ENCODE peak calls at places on chromosomes 3 and 15, in eight cellular contexts. B is HAP-1; A is CD8-positive, alpha-beta memory T cell; O is naive thymus-derived CD4-positive, alpha-beta T cell; N is IMR-90; M is GM23338; Q is right atrium auricular region; S is astrocyte. I is an unnamed sample. For H3K4me1 and H3K27me3, the result is how much of the 10 kb centered on the place peaks cover.

GRCh38 chr3:62242846-62243245 is 130.5 kb downstream of the FEZF2 start:
- DNase-seq in A (no peak), N (no peak), Q (no peak), B (no peak), O (no peak), S (no peak), M (peak), I (no peak)

GRCh38 chr15:26838742-26839460 is 28.0 kb upstream of the GABRA5 start:
- DNase-seq in B (peak), O (no peak), N (no peak), A (no peak), S (no peak), M (peak), Q (no peak), I (no peak)

GRCh38 chr15:39287322-39288195 is 293.3 kb upstream of the THBS1 start:
- DNase-seq in Q (no peak), N (peak), A (no peak), M (no peak), O (no peak), S (peak), B (no peak), I (peak)

GRCh38 chr3:65669163-65669875 is 369.4 kb downstream of the MAGI1 start:
- DNase-seq in O (no peak), N (peak), Q (no peak), A (no peak), B (no peak), M (no peak), S (peak), I (peak)

GRCh38 chr3:190258634-190259033 is 63.6 kb downstream of the CLDN1 start:
- DNase-seq in A (no peak), Q (no peak), B (no peak), N (peak), M (no peak), O (no peak), S (peak), I (no peak)

GRCh38 chr15:49215768-49216739 is 46.0 kb downstream of the GALK2 start:
- DNase-seq in N (no peak), Q (no peak), S (no peak), M (peak), O (no peak), B (no peak), A (no peak), I (peak)

GRCh38 chr3:157190242-157190876 is 30.4 kb upstream of the CCNL1 start:
- DNase-seq in O (no peak), M (no peak), A (no peak), N (no peak), S (no peak), B (peak), Q (no peak), I (peak)

GRCh38 chr15:34952481-34952880 is 17.1 kb downstream of the AQR start:
- DNase-seq in O (no peak), Q (no peak), B (no peak), A (no peak), M (no peak), N (no peak), S (no peak), I (no peak)

GRCh38 chr3:123374016-123374415 is 74.9 kb downstream of the ADCY5 start:
- DNase-seq in O (no peak), M (no peak), A (no peak), N (no peak), Q (no peak), B (no peak), S (no peak), I (no peak)

GRCh38 chr3:141085331-141086047 is 34.3 kb downstream of the SPSB4 start:
- DNase-seq in M (no peak), B (no peak), Q (no peak), N (no peak), O (no peak), S (no peak), A (no peak), I (no peak)

GRCh38 chr3:127092776-127093175 is 100.2 kb upstream of the PRR23E start:
- DNase-seq in B (no peak), A (no peak), S (no peak), M (no peak), O (no peak), N (no peak), Q (no peak), I (no peak)

GRCh38 chr3:179175358-179175757 is 27.2 kb downstream of the PIK3CA start:
- DNase-seq in B (no peak), O (no peak), A (no peak), N (peak), Q (no peak), S (peak), M (no peak), I (no peak)

GRCh38 chr3:103056552-103056951 is 621.7 kb downstream of the ZPLD1 start:
- DNase-seq in O (no peak), M (no peak), B (no peak), A (no peak), S (peak), Q (no peak), N (no peak), I (no peak)

GRCh38 chr3:10763248-10763620 is 52.8 kb upstream of the SLC6A11 start:
- DNase-seq in N (no peak), S (no peak), Q (no peak), A (no peak), M (no peak), O (no peak), B (no peak), I (no peak)

GRCh38 chr3:2839886-2840285 is 270.3 kb downstream of the IL5RA start:
- DNase-seq in S (no peak), O (no peak), A (no peak), N (no peak), Q (no peak), M (no peak), B (no peak), I (peak)
- H3K4me1 ChIP-seq in S (under half), O (under half), A (under half), N (under half), Q (under half), M (under half), B (under half), I (under half)

GRCh38 chr15:78341057-78341763 is 1.1 kb downstream of the CRABP1 start:
- DNase-seq in M (peak), B (no peak), O (no peak), A (no peak), S (no peak), N (no peak), Q (no peak), I (peak)
- H3K27me3 ChIP-seq in M (under half), B (half or more), O (under half), A (under half), S (half or more), N (half or more), Q (under half), I (half or more)

DNA sequence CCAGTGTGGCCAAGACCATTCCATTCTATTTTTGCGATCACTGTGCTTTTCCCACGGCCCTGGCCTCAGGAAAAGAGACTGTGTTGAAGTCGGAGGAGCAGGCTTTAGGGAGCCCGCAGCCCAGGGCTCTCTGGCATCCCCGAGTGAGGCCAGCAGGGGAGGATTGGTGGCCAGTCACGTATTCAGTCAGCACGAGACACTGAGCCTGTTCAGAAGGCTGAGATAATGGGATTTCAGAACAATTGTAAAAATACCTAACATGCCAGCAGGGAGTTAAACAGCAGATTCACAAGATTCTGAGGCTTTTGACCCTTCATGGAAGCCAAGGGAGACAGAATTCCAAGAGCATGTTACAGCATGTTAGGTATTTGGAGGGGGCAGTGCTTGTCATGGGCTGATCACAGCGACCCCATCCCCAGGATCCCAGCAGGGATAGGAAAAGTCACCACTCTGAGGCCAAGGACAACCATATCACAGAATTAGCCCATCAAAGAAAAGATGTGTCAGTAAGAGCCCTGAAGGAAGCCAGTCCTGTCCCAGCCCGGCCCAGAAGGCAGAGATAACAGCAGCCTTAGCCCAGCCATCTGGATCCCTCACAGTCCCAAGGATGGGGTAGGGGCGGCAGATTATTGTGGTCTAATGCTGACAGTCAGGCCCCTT is 40.6 kb downstream of the AMOTL2 start:
- DNase-seq in M (peak), O (no peak), Q (no peak), A (no peak), B (peak), S (peak), N (peak), I (no peak)
- H3K4me1 ChIP-seq in M (under half), O (under half), Q (under half), A (under half), B (under half), S (half or more), N (half or more), I (under half)

GRCh38 chr15:52796742-52797515 is 6.8 kb upstream of the ONECUT1 start:
- DNase-seq in Q (no peak), O (no peak), M (no peak), N (no peak), S (no peak), B (no peak), A (no peak), I (no peak)
- H3K27me3 ChIP-seq in Q (half or more), O (under half), M (half or more), N (half or more), S (half or more), B (under half), A (half or more), I (half or more)

I was measured in foreskin keratinocyte.